ENCODE peak calls at places on chromosomes 7 and 10, in nine cellular contexts. T is Karpas-422, G is heart right ventricle, P is PC-3, R is MM.1S, F is fibroblast of lung, B is GM23248, I is OCI-LY7, S is psoas muscle. C is an unnamed sample. For H3K9me3 and H3K36me3, the result is how much of the 10 kb centered on the place peaks cover.

GRCh38 chr7:11272352-11272751 is 298.7 kb downstream of the PHF14 start:
- DNase-seq in T (no peak), G (no peak), P (no peak), R (no peak), F (no peak), B (no peak), I (no peak), S (no peak), C (no peak)

GRCh38 chr7:31133497-31133896 is 81.4 kb downstream of the ADCYAP1R1 start:
- DNase-seq in T (peak), G (no peak), P (no peak), R (no peak), F (no peak), B (no peak), I (no peak), S (no peak), C (no peak)

GRCh38 chr10:103781329-103782061 is 73.9 kb downstream of the SH3PXD2A start:
- DNase-seq in T (peak), G (no peak), P (peak), R (peak), F (peak), B (peak), I (peak), S (peak), C (no peak)

GRCh38 chr10:9253121-9253520 is 1198.6 kb downstream of the GATA3 start:
- DNase-seq in T (no peak), G (no peak), P (peak), R (no peak), F (peak), B (peak), I (no peak), S (no peak), C (no peak)

GRCh38 chr10:121607310-121608055 is 9.2 kb upstream of the FGFR2 start:
- DNase-seq in T (no peak), G (no peak), P (no peak), R (no peak), F (no peak), B (no peak), I (no peak), S (no peak), C (no peak)

GRCh38 chr7:143284591-143285453 is at the start of gene TMEM139:
- DNase-seq in T (no peak), G (peak), P (peak), R (no peak), F (no peak), B (peak), I (no peak), S (no peak), C (no peak)

GRCh38 chr7:137791947-137792346 is 54.8 kb downstream of the DGKI start:
- DNase-seq in T (no peak), G (no peak), P (no peak), R (no peak), F (no peak), B (no peak), I (no peak), S (no peak), C (no peak)

GRCh38 chr10:62632071-62632809 is 172.3 kb upstream of the ADO start:
- DNase-seq in T (peak), G (peak), P (peak), R (no peak), F (no peak), B (no peak), I (peak), S (no peak), C (peak)

GRCh38 chr10:35236739-35237138 is 99.6 kb upstream of the CCNY start:
- DNase-seq in T (no peak), G (no peak), P (peak), R (no peak), F (peak), B (no peak), I (no peak), S (no peak), C (no peak)

GRCh38 chr10:60820093-60820769 is 42.0 kb downstream of the CDK1 start:
- DNase-seq in T (no peak), G (no peak), P (peak), R (peak), F (peak), B (peak), I (no peak), S (no peak), C (no peak)

GRCh38 chr10:6091630-6092029 is 2.8 kb downstream of the RBM17 start:
- DNase-seq in T (peak), G (no peak), P (no peak), R (no peak), F (no peak), B (peak), I (peak), S (no peak), C (peak)

GRCh38 chr7:142943706-142944268 is 4.5 kb downstream of the LLCFC1 start:
- DNase-seq in T (no peak), G (no peak), P (no peak), R (no peak), F (no peak), B (no peak), I (no peak), S (no peak), C (no peak)

GRCh38 chr7:131117439-131117838 is 210.2 kb upstream of the MKLN1 start:
- DNase-seq in T (no peak), G (no peak), P (no peak), R (no peak), F (no peak), B (no peak), I (no peak), S (no peak), C (no peak)

GRCh38 chr7:5041047-5041446 is 4.6 kb upstream of the RBAK start:
- DNase-seq in T (no peak), G (no peak), P (no peak), R (peak), F (no peak), B (no peak), I (no peak), S (no peak), C (no peak)

GRCh38 chr10:125201108-125201524 is 40.8 kb upstream of the CTBP2 start:
- DNase-seq in T (no peak), G (no peak), P (peak), R (no peak), F (peak), B (peak), I (no peak), S (no peak), C (no peak)

GRCh38 chr10:132443605-132443997 is 46.6 kb downstream of the PWWP2B start:
- DNase-seq in T (peak), G (no peak), P (peak), R (no peak), F (peak), B (peak), I (peak), S (no peak), C (peak)

GRCh38 chr7:23938937-23939552 is 229.0 kb downstream of the STK31 start:
- DNase-seq in T (peak), G (no peak), P (peak), R (peak), F (peak), B (peak), I (peak), S (no peak), C (no peak)

GRCh38 chr10:104259999-104260774 is 5.5 kb downstream of the GSTO1 start:
- DNase-seq in T (peak), G (no peak), P (no peak), R (no peak), F (peak), B (peak), I (no peak), S (no peak), C (no peak)

GRCh38 chr10:47257396-47258120 is 42.4 kb upstream of the GDF10 start:
- DNase-seq in T (no peak), G (no peak), P (peak), R (peak), F (peak), B (peak), I (no peak), S (no peak), C (peak)

GRCh38 chr7:142248166-142249160 is 9.4 kb downstream of the PRSS58 start:
- DNase-seq in T (no peak), G (no peak), P (no peak), R (no peak), F (no peak), B (no peak), I (no peak), S (no peak), C (no peak)

GRCh38 chr10:28463676-28464395 is 69.1 kb upstream of the WAC start:
- DNase-seq in T (no peak), G (no peak), P (no peak), R (no peak), F (no peak), B (no peak), I (no peak), S (no peak), C (no peak)

GRCh38 chr7:40572810-40573470 is 438.1 kb downstream of the SUGCT start:
- DNase-seq in T (no peak), G (no peak), P (peak), R (no peak), F (peak), B (peak), I (no peak), S (no peak), C (no peak)

GRCh38 chr10:125991009-125991788 is 94.8 kb downstream of the FANK1 start:
- DNase-seq in T (no peak), G (no peak), P (peak), R (no peak), F (no peak), B (no peak), I (no peak), S (no peak), C (no peak)

GRCh38 chr7:108613147-108613948 is 43.7 kb downstream of the DNAJB9 start:
- DNase-seq in T (peak), G (no peak), P (peak), R (peak), F (peak), B (peak), I (peak), S (no peak), C (peak)

GRCh38 chr7:120716306-120716705 is 141.6 kb downstream of the TSPAN12 start:
- DNase-seq in T (no peak), G (no peak), P (no peak), R (no peak), F (no peak), B (no peak), I (no peak), S (no peak), C (no peak)

GRCh38 chr7:90853205-90853604 is 257.1 kb downstream of the CDK14 start:
- DNase-seq in T (no peak), G (no peak), P (no peak), R (peak), F (no peak), B (no peak), I (no peak), S (no peak), C (no peak)

GRCh38 chr10:101772017-101772894 is 3.7 kb downstream of the FGF8 start:
- DNase-seq in T (no peak), G (no peak), P (no peak), R (no peak), F (no peak), B (no peak), I (no peak), S (peak), C (no peak)

GRCh38 chr10:101774589-101775272 is 1.2 kb downstream of the FGF8 start:
- DNase-seq in T (no peak), G (no peak), P (no peak), R (no peak), F (no peak), B (peak), I (no peak), S (no peak), C (no peak)

GRCh38 chr10:101773923-101774588 is 1.9 kb downstream of the FGF8 start:
- DNase-seq in T (no peak), G (no peak), P (no peak), R (no peak), F (no peak), B (no peak), I (no peak), S (no peak), C (no peak)

GRCh38 chr10:101771380-101771779 is 4.5 kb downstream of the FGF8 start:
- DNase-seq in T (no peak), G (no peak), P (no peak), R (no peak), F (no peak), B (no peak), I (no peak), S (no peak), C (no peak)

GRCh38 chr10:101772895-101773761 is 2.8 kb downstream of the FGF8 start:
- DNase-seq in T (no peak), G (no peak), P (no peak), R (no peak), F (no peak), B (no peak), I (no peak), S (no peak), C (no peak)
- H3K4me3 ChIP-seq in T (no peak), G (no peak), P (no peak), R (no peak), F (no peak), B (no peak), I (no peak), S (no peak), C (no peak)

DNA sequence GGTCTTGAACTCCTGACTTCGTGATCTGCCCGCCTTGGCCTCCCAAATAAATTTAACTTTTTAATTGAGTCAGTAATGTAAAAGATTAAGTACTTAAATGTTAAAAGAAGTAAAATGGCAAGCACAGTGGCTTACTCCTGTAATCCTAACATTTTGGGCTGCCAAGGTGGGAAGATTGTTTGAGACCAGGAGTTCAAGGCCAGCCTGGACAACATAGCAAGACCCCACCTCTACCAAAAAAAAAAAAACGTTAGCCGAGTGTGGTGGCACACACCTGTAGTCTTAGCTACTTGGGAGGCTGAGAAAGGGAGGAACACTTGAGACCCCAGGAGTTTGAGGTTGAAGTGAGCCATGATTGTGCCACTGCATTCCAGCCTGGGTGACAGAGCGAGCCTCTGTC is 26.1 kb downstream of the PHTF2 start:
- DNase-seq in T (no peak), G (no peak), P (no peak), R (no peak), F (no peak), B (no peak), I (no peak), S (no peak), C (no peak)
- H3K9me3 ChIP-seq in T (under half), G (under half), P (under half), R (under half), F (under half), B (under half), I (half or more), S (under half), C (under half)

GRCh38 chr7:34382166-34382893 is 275.7 kb upstream of the NPSR1 start:
- DNase-seq in T (no peak), G (no peak), P (no peak), R (no peak), F (no peak), B (no peak), I (no peak), S (no peak), C (no peak)
- H3K36me3 ChIP-seq in T (under half), G (under half), P (under half), R (under half), F (under half), B (under half), I (under half), S (under half), C (under half)

DNA sequence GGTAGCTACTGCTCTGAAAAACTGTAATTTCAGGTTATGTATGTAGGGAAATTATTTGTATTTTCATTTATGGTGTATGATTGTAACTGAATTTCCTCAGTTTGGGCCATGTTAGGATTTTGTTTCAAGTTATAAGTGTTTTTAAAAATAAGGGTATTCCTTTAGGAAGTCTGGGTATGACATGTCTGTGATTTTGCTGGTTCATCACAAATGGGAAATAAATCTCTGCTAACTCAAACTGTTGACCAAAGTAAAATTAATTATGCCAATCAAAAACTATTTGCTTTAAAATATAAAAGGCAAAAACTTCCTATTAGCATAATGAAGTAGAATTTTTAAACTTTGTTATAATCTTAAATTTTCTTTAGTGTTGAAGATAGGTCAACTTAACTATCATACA is 6.7 kb downstream of the PTEN start:
- DNase-seq in T (peak), G (no peak), P (no peak), R (no peak), F (no peak), B (no peak), I (no peak), S (no peak), C (no peak)
- H3K4me3 ChIP-seq in T (peak), G (peak), P (no peak), R (no peak), F (peak), B (peak), I (peak), S (peak), C (no peak)

GRCh38 chr7:64608116-64608910 is 45.4 kb upstream of the ZNF680 start:
- DNase-seq in T (no peak), G (no peak), P (no peak), R (no peak), F (no peak), B (no peak), I (no peak), S (no peak), C (no peak)
- H3K9me3 ChIP-seq in T (under half), G (under half), P (under half), R (under half), F (under half), B (under half), I (under half), S (under half), C (under half)

DNA sequence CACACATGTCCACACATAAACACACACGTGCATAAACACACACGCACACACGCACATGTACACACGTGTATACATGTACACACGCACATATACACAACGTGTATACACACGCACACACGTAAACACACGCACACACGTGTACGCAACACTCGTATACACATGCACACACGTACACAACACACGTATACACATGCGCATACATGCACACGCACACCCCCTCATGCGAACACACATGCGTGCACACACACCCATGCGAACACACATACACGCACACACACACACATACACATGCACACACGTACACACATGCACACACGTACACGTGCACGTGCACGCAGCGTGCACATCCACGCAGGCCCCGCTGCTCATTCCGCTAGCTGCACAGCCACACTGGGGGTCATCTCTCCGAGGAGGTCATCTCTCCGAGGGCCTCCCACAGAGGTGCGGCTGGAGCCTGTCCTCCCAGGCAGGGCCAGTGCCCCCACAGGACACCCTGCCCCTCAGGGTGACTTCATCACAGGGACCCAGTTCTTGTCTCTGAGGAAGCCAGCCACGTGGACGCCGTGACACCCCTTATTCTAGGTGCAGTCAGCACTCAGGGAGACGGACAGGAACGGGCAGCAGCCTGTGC is 25.9 kb downstream of the CYP2W1 start:
- DNase-seq in T (no peak), G (no peak), P (no peak), R (no peak), F (no peak), B (no peak), I (no peak), S (no peak), C (no peak)
- H3K36me3 ChIP-seq in T (under half), G (under half), P (under half), R (under half), F (under half), B (under half), I (under half), S (under half), C (under half)

GRCh38 chr7:157397751-157398691 is 61.2 kb downstream of the DNAJB6 start:
- DNase-seq in T (peak), G (no peak), P (peak), R (no peak), F (peak), B (peak), I (peak), S (peak), C (no peak)
- H3K4me3 ChIP-seq in T (no peak), G (no peak), P (no peak), R (no peak), F (peak), B (peak), I (no peak), S (peak), C (no peak)